ENCODE peak calls at places on chromosomes 13 and 19, in nine cellular contexts. A, R, D, E, O, U, V, B and T are unnamed samples.

GRCh38 chr13:28655566-28655965 is 3.4 kb upstream of the POMP start:
- DNase-seq in V (no peak), A (no peak), B (no peak), O (no peak), R (no peak), E (no peak), U (no peak), D (no peak), T (no peak)

GRCh38 chr13:39159393-39159792 is 121.1 kb downstream of the NHLRC3 start:
- DNase-seq in V (no peak), A (no peak), B (no peak), O (no peak), R (no peak), E (no peak), U (no peak), D (no peak), T (no peak)

GRCh38 chr13:24052547-24052981 is 108.0 kb upstream of the SPATA13 start:
- DNase-seq in E (no peak), R (no peak), V (no peak), O (no peak), A (no peak), B (no peak), U (peak; percentile 25), D (no peak), T (no peak)

GRCh38 chr13:69565334-69565733 is 542.3 kb upstream of the ATXN8OS start:
- DNase-seq in A (no peak), D (no peak), O (no peak), R (peak; percentile 20), V (no peak), B (no peak), U (no peak), E (peak; percentile 49), T (peak; percentile 67)

GRCh38 chr19:5484398-5485285 is 29.4 kb downstream of the ZNRF4 start:
- DNase-seq in B (no peak), U (no peak), D (no peak), R (no peak), A (no peak), V (no peak), E (no peak), O (no peak), T (no peak)

GRCh38 chr13:92994056-92994455 is 232.6 kb upstream of the GPC6 start:
- DNase-seq in O (no peak), A (no peak), B (no peak), E (no peak), U (no peak), R (no peak), D (no peak), V (no peak), T (no peak)

GRCh38 chr13:89694471-89694870 is 1653.0 kb upstream of the MIR17HG start:
- DNase-seq in R (no peak), D (no peak), B (no peak), E (no peak), V (no peak), A (no peak), U (no peak), O (no peak), T (no peak)

GRCh38 chr19:19463348-19464117 is 51.8 kb downstream of the TSSK6 start:
- DNase-seq in B (peak; percentile 48), D (no peak), A (peak; percentile 71), O (no peak), U (peak; percentile 72), E (no peak), V (no peak), R (no peak), T (no peak)

GRCh38 chr19:49565261-49565660 is 15.1 kb downstream of the NOSIP start:
- DNase-seq in E (no peak), O (no peak), R (peak; percentile 88), A (no peak), B (no peak), V (no peak), U (no peak), D (no peak), T (no peak)

GRCh38 chr13:107275945-107276614 is 708.1 kb upstream of the ARGLU1 start:
- DNase-seq in E (no peak), U (no peak), V (no peak), A (no peak), B (no peak), O (no peak), D (no peak), R (no peak), T (peak; percentile 28)

GRCh38 chr13:75635101-75635620 is 969 bp upstream of the LMO7 start:
- DNase-seq in O (no peak), R (no peak), E (no peak), A (no peak), D (no peak), V (peak; percentile 64), U (no peak), B (no peak), T (no peak)

GRCh38 chr19:35256566-35256965 is 7.8 kb downstream of the LSR start:
- DNase-seq in D (no peak), A (peak; percentile 5), U (no peak), R (no peak), O (no peak), E (no peak), B (no peak), V (no peak), T (no peak)
- H3K36me3 ChIP-seq in D (peaks cover 15% of the 10 kb centered on the region), A (no peaks in the 10 kb centered on the region), U (no peaks in the 10 kb centered on the region), R (no peaks in the 10 kb centered on the region), O (no peaks in the 10 kb centered on the region), E (peaks cover 33% of the 10 kb centered on the region), B (peaks cover 30% of the 10 kb centered on the region), V (peaks cover 6% of the 10 kb centered on the region), T (no peaks in the 10 kb centered on the region)

DNA sequence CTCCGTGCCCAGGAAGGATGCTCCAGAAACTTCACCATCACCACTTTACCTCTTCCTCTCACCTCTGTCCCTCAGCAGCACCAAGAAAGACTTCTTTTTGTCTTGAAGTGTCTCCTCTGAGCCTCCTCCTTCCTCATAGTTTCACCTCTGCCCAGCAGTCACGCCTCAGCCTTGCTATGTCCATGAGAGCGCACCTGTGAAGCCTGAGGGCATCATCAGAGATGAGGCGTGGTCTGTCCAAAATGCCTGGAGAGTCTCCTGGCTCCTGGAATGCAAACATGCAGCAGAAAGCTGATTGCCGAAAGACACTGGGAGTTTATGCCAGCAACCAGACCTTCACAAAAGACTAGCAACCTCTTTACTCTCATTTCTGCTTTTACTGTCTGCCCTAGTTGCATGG is 336.6 kb downstream of the TEX29 start:
- DNase-seq in U (no peak), R (no peak), D (no peak), E (no peak), B (no peak), V (no peak), A (no peak), O (no peak), T (no peak)
- H3K9me3 ChIP-seq in U (no peaks in the 10 kb centered on the region), R (no peaks in the 10 kb centered on the region), D (no peaks in the 10 kb centered on the region), E (no peaks in the 10 kb centered on the region), B (no peaks in the 10 kb centered on the region), V (no peaks in the 10 kb centered on the region), A (no peaks in the 10 kb centered on the region), O (no peaks in the 10 kb centered on the region), T (no peaks in the 10 kb centered on the region)

GRCh38 chr19:1783354-1783753 is 28.7 kb downstream of the ATP8B3 start:
- DNase-seq in R (no peak), A (no peak), V (no peak), O (no peak), D (no peak), E (no peak), B (no peak), U (no peak), T (no peak)
- H3K36me3 ChIP-seq in R (no peaks in the 10 kb centered on the region), A (no peaks in the 10 kb centered on the region), V (no peaks in the 10 kb centered on the region), O (no peaks in the 10 kb centered on the region), D (no peaks in the 10 kb centered on the region), E (no peaks in the 10 kb centered on the region), B (no peaks in the 10 kb centered on the region), U (no peaks in the 10 kb centered on the region), T (no peaks in the 10 kb centered on the region)

GRCh38 chr13:113917523-113918371 is 53.9 kb upstream of the GAS6 start:
- DNase-seq in D (peak; percentile 77), B (no peak), A (peak; percentile 23), E (no peak), U (no peak), V (no peak), R (peak; percentile 10), O (no peak), T (no peak)
- H3K9me3 ChIP-seq in D (no peaks in the 10 kb centered on the region), B (peaks cover 12% of the 10 kb centered on the region), A (peaks cover 11% of the 10 kb centered on the region), E (peaks cover 3% of the 10 kb centered on the region), U (peaks cover 6% of the 10 kb centered on the region), V (peaks cover 10% of the 10 kb centered on the region), R (no peaks in the 10 kb centered on the region), O (peaks cover 3% of the 10 kb centered on the region), T (no peaks in the 10 kb centered on the region)

DNA sequence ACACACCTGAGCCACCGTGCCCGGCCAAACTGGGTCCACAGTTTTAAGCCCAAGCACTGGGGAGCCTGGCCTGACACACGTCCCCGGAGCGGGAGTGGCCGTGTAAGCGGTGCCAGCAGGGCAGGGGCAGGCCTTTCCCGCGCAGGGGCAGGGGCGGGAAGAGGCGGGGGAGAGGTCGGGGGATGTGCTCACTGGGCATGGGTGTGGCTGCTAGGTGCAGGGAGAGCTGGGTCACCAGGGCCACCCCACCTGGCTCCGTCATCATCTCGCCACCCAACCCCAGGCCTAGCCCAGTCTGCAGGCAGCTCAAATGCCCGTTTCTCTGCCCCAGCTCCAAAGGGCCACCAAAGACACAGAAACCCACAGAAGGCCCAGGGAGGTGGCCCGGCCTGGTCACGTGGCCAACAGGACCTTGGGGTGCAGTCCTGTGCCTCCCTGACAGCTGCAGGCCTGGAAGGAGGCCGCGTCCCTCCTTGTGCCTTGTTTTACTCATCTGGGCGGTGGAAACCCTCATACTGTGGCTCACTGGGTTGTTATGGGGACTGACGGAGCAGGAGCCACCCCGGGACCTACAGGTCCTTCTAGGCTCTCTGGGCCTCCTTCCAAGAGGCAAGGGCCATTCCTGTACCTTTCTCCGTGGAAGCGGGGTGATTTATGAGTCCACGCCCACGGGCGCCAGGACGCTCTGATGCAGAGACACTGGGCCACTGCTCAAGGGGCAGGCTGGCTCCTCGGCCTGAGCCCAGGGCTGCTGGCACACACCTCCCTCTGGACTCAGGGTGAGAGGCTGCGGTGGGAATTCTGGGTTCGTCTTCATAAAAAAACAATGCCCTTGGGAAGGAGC is 27.7 kb downstream of the MAP2K2 start:
- DNase-seq in R (peak; percentile 90), E (no peak), D (no peak), A (no peak), V (no peak), B (no peak), U (no peak), O (no peak), T (no peak)
- H3K36me3 ChIP-seq in R (peaks cover 2% of the 10 kb centered on the region), E (peaks cover 14% of the 10 kb centered on the region), D (peaks cover 66% of the 10 kb centered on the region), A (peaks cover 44% of the 10 kb centered on the region), V (peaks cover 39% of the 10 kb centered on the region), B (peaks cover 81% of the 10 kb centered on the region), U (peaks cover 76% of the 10 kb centered on the region), O (peaks cover 34% of the 10 kb centered on the region), T (peaks cover 41% of the 10 kb centered on the region)

DNA sequence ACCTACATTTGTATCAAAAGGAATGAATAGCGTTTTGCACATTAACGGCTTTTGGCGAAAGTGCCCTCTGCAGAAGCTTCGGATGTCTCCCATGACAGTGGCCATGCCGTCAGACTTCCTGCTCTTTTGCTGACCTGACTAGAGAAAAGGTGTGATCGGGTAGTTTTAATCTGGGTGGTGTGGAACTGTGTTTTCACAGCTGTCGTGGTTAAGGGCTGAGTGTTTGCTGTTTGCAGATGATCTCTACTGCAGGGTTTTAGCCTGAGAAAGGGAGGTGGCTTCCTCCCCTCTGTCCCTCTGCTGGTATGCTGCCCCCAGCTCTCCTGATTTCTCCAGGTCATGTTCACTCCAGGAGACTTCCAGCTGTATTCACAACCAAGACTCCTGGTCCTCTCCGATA is 22.4 kb downstream of the ZNF71 start:
- DNase-seq in O (no peak), A (no peak), R (no peak), D (no peak), E (no peak), V (no peak), U (no peak), B (no peak), T (no peak)
- H3K9me3 ChIP-seq in O (peaks cover 87% of the 10 kb centered on the region), A (no peaks in the 10 kb centered on the region), R (peaks cover 9% of the 10 kb centered on the region), D (peaks cover 34% of the 10 kb centered on the region), E (peaks cover 11% of the 10 kb centered on the region), V (peaks cover 33% of the 10 kb centered on the region), U (peaks cover 64% of the 10 kb centered on the region), B (peaks cover 85% of the 10 kb centered on the region), T (peaks cover 2% of the 10 kb centered on the region)